ENCODE peak calls at places on chromosomes 13 and 19, in nine cellular contexts. B is uterus, Q is transverse colon, O is ovary, Z is ascending aorta, I is thoracic aorta, L is brain microvascular endothelial cell, X is psoas muscle, H is left lung. U is an unnamed sample.

GRCh38 chr13:48542581-48543341 is 9.9 kb upstream of the RCBTB2 start:
- DNase-seq in B (peak), Q (peak), O (peak), Z (no peak), I (no peak), L (peak), X (peak), H (peak), U (no peak)

GRCh38 chr19:41436664-41436951 is 3.1 kb downstream of the DMAC2 start:
- DNase-seq in B (no peak), Q (no peak), O (no peak), Z (no peak), I (no peak), L (no peak), X (no peak), H (no peak), U (no peak)

GRCh38 chr19:54035215-54036178 is 28.2 kb downstream of the VSTM1 start:
- DNase-seq in B (no peak), Q (no peak), O (no peak), Z (no peak), I (no peak), L (peak), X (no peak), H (no peak), U (no peak)

GRCh38 chr13:110396913-110397379 is 89.9 kb downstream of the COL4A2 start:
- DNase-seq in B (peak), Q (peak), O (peak), Z (peak), I (peak), L (peak), X (peak), H (peak), U (peak)

GRCh38 chr19:21474671-21475181 is 30.7 kb upstream of the ZNF429 start:
- DNase-seq in B (peak), Q (peak), O (peak), Z (peak), I (peak), L (peak), X (peak), H (peak), U (peak)

GRCh38 chr13:71477735-71478134 is 389.3 kb downstream of the DACH1 start:
- DNase-seq in B (no peak), Q (no peak), O (no peak), Z (no peak), I (no peak), L (no peak), X (no peak), H (no peak), U (no peak)

GRCh38 chr19:16470911-16471811 is 609 bp downstream of the EPS15L1 start:
- DNase-seq in B (no peak), Q (peak), O (no peak), Z (no peak), I (no peak), L (no peak), X (no peak), H (no peak), U (no peak)

GRCh38 chr13:106376411-106377112 is 158.9 kb downstream of the EFNB2 start:
- DNase-seq in B (peak), Q (no peak), O (no peak), Z (no peak), I (no peak), L (peak), X (no peak), H (peak), U (no peak)

GRCh38 chr19:3817761-3818160 is 31.6 kb upstream of the MATK start:
- DNase-seq in B (no peak), Q (no peak), O (no peak), Z (no peak), I (no peak), L (no peak), X (no peak), H (no peak), U (no peak)

GRCh38 chr13:50448535-50448981 is 394.9 kb downstream of the DLEU7 start:
- DNase-seq in B (no peak), Q (no peak), O (no peak), Z (no peak), I (no peak), L (no peak), X (no peak), H (no peak), U (no peak)

GRCh38 chr19:32748948-32749347 is 29.4 kb downstream of the TDRD12 start:
- DNase-seq in B (no peak), Q (no peak), O (no peak), Z (no peak), I (no peak), L (no peak), X (no peak), H (no peak), U (no peak)

GRCh38 chr13:26624572-26624971 is 67.1 kb downstream of the WASF3 start:
- DNase-seq in B (no peak), Q (no peak), O (no peak), Z (no peak), I (no peak), L (no peak), X (no peak), H (no peak), U (no peak)

GRCh38 chr19:5567360-5567970 is at the start of gene TINCR:
- DNase-seq in B (no peak), Q (no peak), O (no peak), Z (no peak), I (no peak), L (no peak), X (no peak), H (no peak), U (no peak)

GRCh38 chr19:6723738-6724137 is 3.3 kb upstream of the C3 start:
- DNase-seq in B (no peak), Q (no peak), O (no peak), Z (no peak), I (no peak), L (no peak), X (no peak), H (no peak), U (no peak)

GRCh38 chr19:27775395-27775794 is 1437.6 kb downstream of the UQCRFS1 start:
- DNase-seq in B (no peak), Q (no peak), O (no peak), Z (no peak), I (no peak), L (no peak), X (no peak), H (no peak), U (no peak)

GRCh38 chr19:3554254-3555083 is 2.9 kb downstream of the MFSD12 start:
- DNase-seq in B (no peak), Q (no peak), O (no peak), Z (no peak), I (no peak), L (no peak), X (no peak), H (no peak), U (no peak)

GRCh38 chr19:280541-281007 is 10.6 kb downstream of the PLPP2 start:
- DNase-seq in B (no peak), Q (no peak), O (no peak), Z (no peak), I (no peak), L (no peak), X (no peak), H (no peak), U (no peak)

GRCh38 chr19:40521276-40521675 is 54.5 kb downstream of the SPTBN4 start:
- DNase-seq in B (no peak), Q (no peak), O (no peak), Z (no peak), I (no peak), L (no peak), X (no peak), H (no peak), U (no peak)

GRCh38 chr19:53962887-53963435 is at the start of gene CACNG8:
- DNase-seq in B (no peak), Q (no peak), O (no peak), Z (no peak), I (no peak), L (no peak), X (no peak), H (no peak), U (no peak)

GRCh38 chr13:90542959-90543358 is 804.5 kb upstream of the MIR17HG start:
- DNase-seq in B (no peak), Q (no peak), O (no peak), Z (no peak), I (no peak), L (no peak), X (no peak), H (no peak), U (no peak)

GRCh38 chr13:30918662-30919405 is 12.8 kb downstream of the MEDAG start:
- DNase-seq in B (no peak), Q (no peak), O (no peak), Z (no peak), I (no peak), L (no peak), X (no peak), H (no peak), U (no peak)

GRCh38 chr19:41997851-41998229 is 3.8 kb upstream of the ATP1A3 start:
- DNase-seq in B (no peak), Q (no peak), O (no peak), Z (no peak), I (no peak), L (no peak), X (no peak), H (no peak), U (no peak)

GRCh38 chr13:105996391-105997028 is 539.0 kb downstream of the EFNB2 start:
- DNase-seq in B (no peak), Q (no peak), O (no peak), Z (no peak), I (no peak), L (no peak), X (no peak), H (no peak), U (no peak)

GRCh38 chr13:18232298-18232993 is 949.2 kb downstream of the TUBA3C start:
- DNase-seq in B (no peak), Q (no peak), O (no peak), Z (no peak), I (no peak), L (no peak), X (no peak), H (no peak), U (no peak)

GRCh38 chr13:26619321-26619720 is 61.8 kb downstream of the WASF3 start:
- DNase-seq in B (no peak), Q (no peak), O (no peak), Z (no peak), I (no peak), L (peak), X (no peak), H (no peak), U (no peak)

GRCh38 chr19:12751635-12752034 is at the start of gene BEST2:
- DNase-seq in B (no peak), Q (peak), O (no peak), Z (no peak), I (no peak), L (no peak), X (no peak), H (no peak), U (no peak)

GRCh38 chr19:23415561-23416191 is 20.4 kb upstream of the ZNF91 start:
- DNase-seq in B (no peak), Q (peak), O (no peak), Z (no peak), I (no peak), L (no peak), X (no peak), H (peak), U (no peak)

GRCh38 chr13:27599845-27600553 is 20.3 kb downstream of the LNX2 start:
- DNase-seq in B (no peak), Q (no peak), O (no peak), Z (no peak), I (no peak), L (peak), X (no peak), H (no peak), U (no peak)

GRCh38 chr13:57784633-57785032 is 153.1 kb downstream of the PCDH17 start:
- DNase-seq in B (no peak), Q (no peak), O (no peak), Z (no peak), I (no peak), L (no peak), X (no peak), H (no peak), U (no peak)

GRCh38 chr19:52492991-52493470 is 34.4 kb upstream of the ZNF808 start:
- DNase-seq in B (peak), Q (no peak), O (no peak), Z (no peak), I (no peak), L (no peak), X (no peak), H (no peak), U (no peak)
- TF ChIP-seq CTCF in B (peak), Q (no peak), O (no peak), Z (peak), I (no peak), L (peak), X (no peak), H (no peak), U (no peak)

GRCh38 chr19:34667349-34668076 is 9.4 kb downstream of the SCGB2B2 start:
- DNase-seq in B (no peak), Q (no peak), O (no peak), Z (no peak), I (no peak), L (no peak), X (no peak), H (no peak), U (no peak)

GRCh38 chr19:34669305-34669704 is 7.7 kb downstream of the SCGB2B2 start:
- DNase-seq in B (no peak), Q (no peak), O (no peak), Z (no peak), I (no peak), L (no peak), X (no peak), H (no peak), U (no peak)

GRCh38 chr19:34664870-34665269 is 12.1 kb downstream of the SCGB2B2 start:
- DNase-seq in B (no peak), Q (no peak), O (no peak), Z (no peak), I (no peak), L (no peak), X (no peak), H (no peak), U (no peak)

GRCh38 chr19:34666200-34666957 is 10.6 kb downstream of the SCGB2B2 start:
- DNase-seq in B (no peak), Q (no peak), O (no peak), Z (no peak), I (no peak), L (no peak), X (no peak), H (no peak), U (no peak)

DNA sequence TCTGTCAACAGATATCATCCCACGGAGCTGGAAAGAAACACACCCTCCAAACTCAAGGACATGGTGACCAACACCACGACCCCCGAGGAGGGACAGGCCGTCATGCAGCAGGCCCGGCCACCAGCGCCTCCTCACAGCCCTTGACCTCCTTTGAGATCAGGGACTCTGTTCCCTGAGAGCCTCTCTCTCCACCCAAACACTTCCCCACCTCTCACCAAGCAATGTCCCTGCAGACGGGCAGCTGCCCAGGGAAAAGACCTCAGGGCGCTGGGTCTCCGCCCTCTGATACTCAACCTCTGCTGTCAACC is 10.0 kb downstream of the SCGB2B2 start:
- DNase-seq in B (no peak), Q (no peak), O (no peak), Z (no peak), I (no peak), L (no peak), X (no peak), H (no peak), U (no peak)
- H3K4me3 ChIP-seq in B (no peak), Q (peak), O (no peak), Z (no peak), I (no peak), L (no peak), X (peak), H (peak), U (peak)

GRCh38 chr19:29665215-29665825 is at the start of gene PLEKHF1:
- DNase-seq in B (peak), Q (peak), O (peak), Z (peak), I (peak), L (peak), X (peak), H (peak), U (peak)

GRCh38 chr19:29667390-29667783 is 2.1 kb downstream of the PLEKHF1 start:
- DNase-seq in B (no peak), Q (no peak), O (no peak), Z (no peak), I (no peak), L (no peak), X (no peak), H (no peak), U (no peak)

GRCh38 chr19:29665826-29666633 is 769 bp downstream of the PLEKHF1 start:
- DNase-seq in B (peak), Q (peak), O (peak), Z (peak), I (no peak), L (peak), X (peak), H (no peak), U (peak)

GRCh38 chr19:29667941-29668340 is 2.7 kb downstream of the PLEKHF1 start:
- DNase-seq in B (no peak), Q (peak), O (no peak), Z (no peak), I (no peak), L (no peak), X (no peak), H (no peak), U (no peak)

DNA sequence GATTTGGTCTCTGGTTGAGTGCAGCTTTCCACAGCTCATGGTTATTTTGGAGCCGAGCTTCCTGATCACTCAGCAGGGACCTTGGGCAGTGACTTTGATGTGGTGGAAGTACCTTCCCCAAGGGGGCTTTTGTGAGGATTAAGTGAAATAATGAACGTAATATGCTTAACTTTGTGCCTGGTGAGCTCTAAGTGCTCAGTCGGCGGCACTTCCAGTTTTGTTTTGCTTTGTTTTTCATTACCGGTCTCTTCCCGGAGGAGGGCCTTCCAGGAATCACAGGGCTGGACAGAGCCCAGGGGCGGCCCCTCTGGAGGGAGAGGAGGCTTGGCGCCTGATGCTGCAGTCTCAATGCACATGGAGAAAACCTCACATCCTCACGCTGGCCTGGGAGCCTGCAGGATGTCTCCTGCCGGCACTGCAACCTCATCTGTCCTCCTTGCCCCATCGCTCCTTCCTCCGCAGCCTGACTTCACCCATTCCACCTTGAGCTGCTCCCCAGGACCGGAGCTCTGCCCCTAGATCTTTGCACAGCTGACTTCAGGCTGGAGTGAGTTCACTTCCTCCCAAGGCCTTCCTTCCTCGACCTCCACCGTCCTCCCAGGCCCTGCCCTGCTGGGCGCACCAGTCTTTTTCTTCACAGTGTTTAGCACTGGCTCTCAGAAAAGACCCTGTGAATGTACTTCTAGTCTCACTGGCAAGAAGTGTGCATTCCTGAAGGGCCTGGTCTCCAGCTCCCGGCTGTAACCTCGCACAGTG is 1.6 kb downstream of the PLEKHF1 start:
- DNase-seq in B (peak), Q (peak), O (peak), Z (no peak), I (no peak), L (peak), X (peak), H (no peak), U (no peak)
- H3K27ac ChIP-seq in B (peak), Q (peak), O (peak), Z (peak), I (peak), L (peak), X (peak), H (peak), U (peak)

GRCh38 chr13:53778937-53779336 is 750.3 kb downstream of the OLFM4 start:
- DNase-seq in B (no peak), Q (no peak), O (no peak), Z (no peak), I (no peak), L (no peak), X (no peak), H (no peak), U (no peak)

DNA sequence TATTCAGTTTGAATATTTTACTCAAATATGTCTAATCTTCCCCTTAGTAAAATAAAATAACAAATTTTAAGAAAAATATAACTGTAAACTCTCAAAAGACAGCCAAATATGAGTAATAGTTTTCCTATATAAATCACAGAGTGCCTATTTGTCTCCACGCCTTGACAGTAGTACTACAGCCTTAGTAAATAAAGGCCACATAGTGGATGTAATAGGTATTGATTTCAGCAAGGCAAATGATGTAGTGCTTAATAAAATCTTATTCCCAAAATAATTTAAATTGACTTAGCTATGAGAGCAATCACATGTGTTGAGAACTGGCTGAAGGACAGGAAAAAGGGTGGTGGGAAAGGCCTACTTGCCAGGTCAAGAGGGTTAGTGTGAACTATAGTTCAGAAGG is 747.2 kb downstream of the OLFM4 start:
- DNase-seq in B (no peak), Q (no peak), O (no peak), Z (no peak), I (no peak), L (no peak), X (no peak), H (no peak), U (no peak)
- TF ChIP-seq CTCF in B (no peak), Q (no peak), O (no peak), Z (no peak), I (no peak), L (no peak), X (no peak), H (no peak), U (no peak)

GRCh38 chr13:51502206-51502651 is 49.4 kb upstream of the INTS6 start:
- DNase-seq in B (no peak), Q (no peak), O (no peak), Z (no peak), I (no peak), L (no peak), X (no peak), H (no peak), U (no peak)
- H3K4me3 ChIP-seq in B (no peak), Q (no peak), O (no peak), Z (no peak), I (no peak), L (no peak), X (no peak), H (no peak), U (no peak)

U was measured in coronary artery.